ENCODE peak calls at places on chromosomes 2 and 18, in eight cellular contexts. One of them, this sample, is unnamed.

GRCh38 chr2:147442766-147443165 is 402.1 kb upstream of the ACVR2A start:
- DNase-seq in AG09319: no peak
- DNase-seq in mesenchymal stem cell: no peak
- DNase-seq in T follicular helper cell: no peak
- DNase-seq in cardiac fibroblast: peak
- DNase-seq in stimulated activated CD8-positive, alpha-beta memory T cell treated with anti-CD3 and anti-CD28 coated beads, Interleukin-12 subunit alpha, Interleukin-12 subunit beta, amount 100 ng/mL, for 1 hour: no peak
- DNase-seq in activated effector memory CD4-positive, alpha-beta T cell treated with Interleukin-2 at 50 U/mL for 16 hours: no peak
- DNase-seq in coronary artery: no peak
- DNase-seq in this sample: no peak

GRCh38 chr2:240557101-240557751 is 562 bp downstream of the ANKMY1 start:
- DNase-seq in T follicular helper cell: no peak
- DNase-seq in stimulated activated CD8-positive, alpha-beta memory T cell treated with anti-CD3 and anti-CD28 coated beads, Interleukin-12 subunit alpha, Interleukin-12 subunit beta, amount 100 ng/mL, for 1 hour: no peak
- DNase-seq in coronary artery: no peak
- DNase-seq in mesenchymal stem cell: no peak
- DNase-seq in AG09319: no peak
- DNase-seq in cardiac fibroblast: no peak
- DNase-seq in activated effector memory CD4-positive, alpha-beta T cell treated with Interleukin-2 at 50 U/mL for 16 hours: no peak
- DNase-seq in this sample: no peak

GRCh38 chr18:43022874-43023273 is 92.6 kb downstream of the RIT2 start:
- DNase-seq in cardiac fibroblast: peak
- DNase-seq in activated effector memory CD4-positive, alpha-beta T cell treated with Interleukin-2 at 50 U/mL for 16 hours: no peak
- DNase-seq in coronary artery: no peak
- DNase-seq in T follicular helper cell: no peak
- DNase-seq in mesenchymal stem cell: no peak
- DNase-seq in stimulated activated CD8-positive, alpha-beta memory T cell treated with anti-CD3 and anti-CD28 coated beads, Interleukin-12 subunit alpha, Interleukin-12 subunit beta, amount 100 ng/mL, for 1 hour: no peak
- DNase-seq in AG09319: no peak
- DNase-seq in this sample: no peak

GRCh38 chr18:31721596-31721995 is 37.2 kb upstream of the B4GALT6 start:
- DNase-seq in coronary artery: no peak
- DNase-seq in cardiac fibroblast: peak
- DNase-seq in AG09319: no peak
- DNase-seq in activated effector memory CD4-positive, alpha-beta T cell treated with Interleukin-2 at 50 U/mL for 16 hours: no peak
- DNase-seq in stimulated activated CD8-positive, alpha-beta memory T cell treated with anti-CD3 and anti-CD28 coated beads, Interleukin-12 subunit alpha, Interleukin-12 subunit beta, amount 100 ng/mL, for 1 hour: no peak
- DNase-seq in T follicular helper cell: no peak
- DNase-seq in mesenchymal stem cell: no peak
- DNase-seq in this sample: peak

GRCh38 chr18:13447621-13448020 is 229.1 kb downstream of the LDLRAD4 start:
- DNase-seq in mesenchymal stem cell: peak
- DNase-seq in cardiac fibroblast: peak
- DNase-seq in stimulated activated CD8-positive, alpha-beta memory T cell treated with anti-CD3 and anti-CD28 coated beads, Interleukin-12 subunit alpha, Interleukin-12 subunit beta, amount 100 ng/mL, for 1 hour: no peak
- DNase-seq in coronary artery: peak
- DNase-seq in AG09319: peak
- DNase-seq in T follicular helper cell: no peak
- DNase-seq in activated effector memory CD4-positive, alpha-beta T cell treated with Interleukin-2 at 50 U/mL for 16 hours: no peak
- DNase-seq in this sample: no peak

GRCh38 chr18:5963267-5963666 is 67.9 kb upstream of the TMEM200C start:
- DNase-seq in stimulated activated CD8-positive, alpha-beta memory T cell treated with anti-CD3 and anti-CD28 coated beads, Interleukin-12 subunit alpha, Interleukin-12 subunit beta, amount 100 ng/mL, for 1 hour: no peak
- DNase-seq in T follicular helper cell: no peak
- DNase-seq in AG09319: no peak
- DNase-seq in cardiac fibroblast: no peak
- DNase-seq in activated effector memory CD4-positive, alpha-beta T cell treated with Interleukin-2 at 50 U/mL for 16 hours: no peak
- DNase-seq in coronary artery: no peak
- DNase-seq in mesenchymal stem cell: no peak
- DNase-seq in this sample: no peak

GRCh38 chr2:169732583-169733358 is 861 bp upstream of the KLHL23 start:
- DNase-seq in mesenchymal stem cell: peak
- DNase-seq in T follicular helper cell: no peak
- DNase-seq in coronary artery: no peak
- DNase-seq in activated effector memory CD4-positive, alpha-beta T cell treated with Interleukin-2 at 50 U/mL for 16 hours: no peak
- DNase-seq in AG09319: no peak
- DNase-seq in cardiac fibroblast: no peak
- DNase-seq in stimulated activated CD8-positive, alpha-beta memory T cell treated with anti-CD3 and anti-CD28 coated beads, Interleukin-12 subunit alpha, Interleukin-12 subunit beta, amount 100 ng/mL, for 1 hour: no peak
- DNase-seq in this sample: no peak

GRCh38 chr18:14747513-14748474 is at the start of gene ANKRD30B:
- DNase-seq in stimulated activated CD8-positive, alpha-beta memory T cell treated with anti-CD3 and anti-CD28 coated beads, Interleukin-12 subunit alpha, Interleukin-12 subunit beta, amount 100 ng/mL, for 1 hour: no peak
- DNase-seq in cardiac fibroblast: no peak
- DNase-seq in mesenchymal stem cell: no peak
- DNase-seq in AG09319: no peak
- DNase-seq in activated effector memory CD4-positive, alpha-beta T cell treated with Interleukin-2 at 50 U/mL for 16 hours: no peak
- DNase-seq in coronary artery: no peak
- DNase-seq in T follicular helper cell: no peak
- DNase-seq in this sample: no peak

GRCh38 chr2:107712857-107713256 is 113.8 kb upstream of the RGPD4 start:
- DNase-seq in T follicular helper cell: no peak
- DNase-seq in mesenchymal stem cell: peak
- DNase-seq in coronary artery: no peak
- DNase-seq in cardiac fibroblast: no peak
- DNase-seq in activated effector memory CD4-positive, alpha-beta T cell treated with Interleukin-2 at 50 U/mL for 16 hours: no peak
- DNase-seq in stimulated activated CD8-positive, alpha-beta memory T cell treated with anti-CD3 and anti-CD28 coated beads, Interleukin-12 subunit alpha, Interleukin-12 subunit beta, amount 100 ng/mL, for 1 hour: no peak
- DNase-seq in AG09319: no peak
- DNase-seq in this sample: no peak

GRCh38 chr2:186695081-186695756 is 1.4 kb downstream of the FAM171B start:
- DNase-seq in cardiac fibroblast: peak
- DNase-seq in T follicular helper cell: no peak
- DNase-seq in stimulated activated CD8-positive, alpha-beta memory T cell treated with anti-CD3 and anti-CD28 coated beads, Interleukin-12 subunit alpha, Interleukin-12 subunit beta, amount 100 ng/mL, for 1 hour: no peak
- DNase-seq in mesenchymal stem cell: peak
- DNase-seq in coronary artery: no peak
- DNase-seq in AG09319: peak
- DNase-seq in activated effector memory CD4-positive, alpha-beta T cell treated with Interleukin-2 at 50 U/mL for 16 hours: no peak
- DNase-seq in this sample: peak